ENCODE peak calls at places on chromosomes 6 and 20, in seven cellular contexts. E, M, X, P, K, Q and D are unnamed samples.

GRCh38 chr6:29763491-29764289 is 40.5 kb downstream of the HLA-F start:
- DNase-seq in Q (peak; percentile 31), X (no peak), P (no peak), K (peak; percentile 52), M (peak; percentile 68), E (peak; percentile 83), D (peak; percentile 36)

GRCh38 chr6:20212392-20213111 is at the start of gene MBOAT1:
- DNase-seq in E (peak; percentile 92), Q (peak; percentile 40), M (peak; percentile 87), X (no peak), K (peak; percentile 33), P (peak; percentile 83), D (peak; percentile 94)

GRCh38 chr6:116695398-116695797 is 14.4 kb downstream of the KPNA5 start:
- DNase-seq in K (no peak), Q (no peak), P (no peak), X (peak; percentile 13), M (no peak), E (no peak), D (no peak)

GRCh38 chr20:40897177-40897700 is 131.4 kb upstream of the TOP1 start:
- DNase-seq in P (no peak), E (peak; percentile 69), Q (peak; percentile 1), M (peak; percentile 47), X (no peak), K (peak; percentile 61), D (no peak)

GRCh38 chr6:4134841-4135664 is at the start of gene ECI2:
- DNase-seq in Q (no peak), M (peak; percentile 27), E (peak; percentile 62), X (no peak), K (no peak), P (peak; percentile 92), D (no peak)

GRCh38 chr6:122709922-122710512 is 69.5 kb upstream of the FABP7 start:
- DNase-seq in K (no peak), X (peak; percentile 11), M (no peak), Q (no peak), E (no peak), P (no peak), D (no peak)

GRCh38 chr6:170433163-170434095 is 119.7 kb downstream of the PSMB1 start:
- DNase-seq in M (no peak), Q (no peak), K (no peak), X (no peak), P (peak; percentile 63), E (no peak), D (peak; percentile 44)

GRCh38 chr6:149247385-149247763 is 70.1 kb upstream of the TAB2 start:
- DNase-seq in K (no peak), P (no peak), X (no peak), M (no peak), Q (no peak), E (no peak), D (no peak)

GRCh38 chr20:44470327-44470726 is 5.3 kb upstream of the TTPAL start:
- DNase-seq in M (no peak), K (no peak), Q (no peak), P (no peak), E (no peak), X (no peak), D (no peak)

GRCh38 chr6:30917487-30917886 is 3.4 kb downstream of the VARS2 start:
- DNase-seq in P (no peak), M (no peak), K (no peak), X (no peak), Q (no peak), E (no peak), D (no peak)

GRCh38 chr20:37356387-37356786 is 10.4 kb downstream of the SRC start:
- DNase-seq in E (peak; percentile 85), K (no peak), X (no peak), P (no peak), Q (no peak), M (no peak), D (peak; percentile 41)

GRCh38 chr6:9502991-9503761 is 911.7 kb downstream of the TFAP2A start:
- DNase-seq in P (peak; percentile 71), M (peak; percentile 82), Q (peak; percentile 93), X (no peak), K (no peak), E (peak; percentile 85), D (no peak)

GRCh38 chr20:40966103-40966502 is 62.5 kb upstream of the TOP1 start:
- DNase-seq in X (no peak), K (no peak), E (no peak), P (peak; percentile 53), Q (no peak), M (no peak), D (peak; percentile 84)

GRCh38 chr6:32703347-32703746 is 36.9 kb upstream of the HLA-DQB1 start:
- DNase-seq in E (no peak), Q (no peak), X (no peak), M (no peak), K (no peak), P (no peak), D (no peak)

GRCh38 chr20:45685896-45686295 is 15.9 kb upstream of the WFDC11 start:
- DNase-seq in M (no peak), X (no peak), P (peak; percentile 44), K (peak; percentile 4), E (no peak), Q (no peak), D (peak; percentile 76)

GRCh38 chr6:12148317-12148801 is 136.2 kb downstream of the HIVEP1 start:
- DNase-seq in M (peak; percentile 80), K (no peak), Q (peak; percentile 42), E (peak; percentile 55), P (no peak), X (no peak), D (no peak)

GRCh38 chr20:51490635-51491034 is 51.9 kb downstream of the NFATC2 start:
- DNase-seq in Q (no peak), X (no peak), K (no peak), E (no peak), M (no peak), P (no peak), D (no peak)

GRCh38 chr20:58329711-58330110 is 20.2 kb downstream of the RAB22A start:
- DNase-seq in K (no peak), Q (no peak), P (no peak), X (no peak), E (no peak), M (no peak), D (no peak)

GRCh38 chr20:58328836-58329235 is 19.3 kb downstream of the RAB22A start:
- DNase-seq in Q (no peak), K (no peak), E (no peak), P (no peak), M (no peak), X (no peak), D (peak; percentile 52)

GRCh38 chr20:58331961-58332551 is 22.5 kb downstream of the RAB22A start:
- DNase-seq in Q (no peak), E (no peak), X (no peak), K (no peak), M (no peak), P (no peak), D (peak; percentile 54)

GRCh38 chr20:58330692-58331091 is 21.2 kb downstream of the RAB22A start:
- DNase-seq in E (peak; percentile 36), M (peak; percentile 28), Q (no peak), X (no peak), P (no peak), K (no peak), D (no peak)

GRCh38 chr20:58330229-58330628 is 20.7 kb downstream of the RAB22A start:
- DNase-seq in X (no peak), K (no peak), M (no peak), P (no peak), E (no peak), Q (no peak), D (no peak)
- H3K4me3 ChIP-seq in X (no peak overlapping the region), K (no peak overlapping the region), M (no peak overlapping the region), P (no peak overlapping the region), E (no peak overlapping the region), Q (no peak overlapping the region), D (peak overlapping the region; percentile 70)

GRCh38 chr20:6663104-6663503 is 104.4 kb upstream of the BMP2 start:
- DNase-seq in E (no peak), M (no peak), X (no peak), Q (no peak), K (no peak), P (no peak), D (no peak)

GRCh38 chr20:6665621-6666345 is 101.7 kb upstream of the BMP2 start:
- DNase-seq in E (peak; percentile 17), M (no peak), K (no peak), P (no peak), X (no peak), Q (no peak), D (peak; percentile 64)

GRCh38 chr20:6665161-6665560 is 102.3 kb upstream of the BMP2 start:
- DNase-seq in M (no peak), Q (no peak), P (no peak), K (no peak), X (no peak), E (no peak), D (no peak)

GRCh38 chr20:6664574-6664973 is 102.9 kb upstream of the BMP2 start:
- DNase-seq in Q (no peak), K (peak; percentile 21), X (no peak), E (no peak), M (no peak), P (no peak), D (no peak)

GRCh38 chr20:6663751-6664388 is 103.6 kb upstream of the BMP2 start:
- DNase-seq in X (no peak), E (no peak), Q (no peak), P (no peak), K (no peak), M (no peak), D (no peak)
- H3K4me3 ChIP-seq in X (no peak overlapping the region), E (no peak overlapping the region), Q (no peak overlapping the region), P (no peak overlapping the region), K (no peak overlapping the region), M (no peak overlapping the region), D (peak overlapping the region; percentile 28)

GRCh38 chr20:33585413-33585812 is 76.7 kb upstream of the C20orf144 start:
- DNase-seq in E (no peak), M (no peak), X (no peak), K (no peak), P (no peak), Q (no peak), D (no peak)

GRCh38 chr20:33583154-33583553 is 79.0 kb upstream of the C20orf144 start:
- DNase-seq in X (no peak), Q (no peak), P (no peak), K (no peak), M (no peak), E (no peak), D (no peak)

GRCh38 chr20:33589059-33589458 is 73.1 kb upstream of the C20orf144 start:
- DNase-seq in E (no peak), X (no peak), Q (no peak), K (no peak), M (no peak), P (no peak), D (no peak)

GRCh38 chr20:33584976-33585375 is 77.2 kb upstream of the C20orf144 start:
- DNase-seq in E (peak; percentile 34), K (no peak), X (no peak), P (no peak), M (no peak), Q (no peak), D (no peak)
- H3K4me3 ChIP-seq in E (no peak overlapping the region), K (no peak overlapping the region), X (no peak overlapping the region), P (no peak overlapping the region), M (no peak overlapping the region), Q (no peak overlapping the region), D (no peak overlapping the region)

GRCh38 chr20:10314198-10314597 is 95.6 kb downstream of the SNAP25 start:
- DNase-seq in K (no peak), E (no peak), M (peak; percentile 79), X (no peak), P (peak; percentile 13), Q (peak; percentile 10), D (no peak)
- H3K4me3 ChIP-seq in K (no peak overlapping the region), E (no peak overlapping the region), M (no peak overlapping the region), X (no peak overlapping the region), P (peak overlapping the region; percentile 24), Q (no peak overlapping the region), D (peak overlapping the region; percentile 56)